ENCODE peak calls at places on chromosomes 16 and 17, in seven cellular contexts. V, L, X, P, W, T and F are unnamed samples.

GRCh38 chr17:60539807-60540206 is 13.8 kb upstream of the APPBP2 start:
- DNase-seq in V (no peak), L (no peak), X (no peak), P (no peak), W (no peak), T (no peak), F (no peak)

GRCh38 chr17:8063761-8064589 is 23.5 kb downstream of the ALOX12B start:
- DNase-seq in V (no peak), L (no peak), X (peak), P (no peak), W (no peak), T (no peak), F (no peak)

GRCh38 chr17:82859431-82860403 is 19.9 kb upstream of the ZNF750 start:
- DNase-seq in V (no peak), L (peak), X (peak), P (peak), W (no peak), T (no peak), F (no peak)

GRCh38 chr16:81688182-81688581 is 90.9 kb upstream of the PLCG2 start:
- DNase-seq in V (no peak), L (no peak), X (no peak), P (no peak), W (no peak), T (no peak), F (no peak)

GRCh38 chr16:56408379-56409098 is 16.8 kb downstream of the AMFR start:
- DNase-seq in V (no peak), L (no peak), X (no peak), P (no peak), W (peak), T (no peak), F (no peak)

GRCh38 chr17:70906808-70907207 is 737.5 kb downstream of the KCNJ2 start:
- DNase-seq in V (no peak), L (no peak), X (no peak), P (no peak), W (no peak), T (no peak), F (no peak)

GRCh38 chr17:82892869-82893565 is 53.2 kb upstream of the ZNF750 start:
- DNase-seq in V (no peak), L (no peak), X (peak), P (peak), W (peak), T (no peak), F (peak)

GRCh38 chr16:48556913-48557351 is 53.0 kb downstream of the N4BP1 start:
- DNase-seq in V (no peak), L (peak), X (no peak), P (peak), W (no peak), T (no peak), F (no peak)

GRCh38 chr17:3894188-3894587 is 1.3 kb upstream of the CAMKK1 start:
- DNase-seq in V (no peak), L (no peak), X (no peak), P (no peak), W (no peak), T (no peak), F (no peak)

GRCh38 chr17:3893720-3894116 is 865 bp upstream of the CAMKK1 start:
- DNase-seq in V (no peak), L (no peak), X (no peak), P (no peak), W (no peak), T (no peak), F (no peak)

GRCh38 chr17:3895354-3895753 is 2.5 kb upstream of the CAMKK1 start:
- DNase-seq in V (no peak), L (no peak), X (no peak), P (no peak), W (no peak), T (no peak), F (no peak)

GRCh38 chr17:3896108-3897099 is 3.6 kb upstream of the CAMKK1 start:
- DNase-seq in V (no peak), L (no peak), X (no peak), P (no peak), W (no peak), T (no peak), F (no peak)

GRCh38 chr17:3894927-3895343 is 2.1 kb upstream of the CAMKK1 start:
- DNase-seq in V (no peak), L (no peak), X (no peak), P (peak), W (peak), T (no peak), F (peak)
- TF ChIP-seq POLR2A in V (no peak), L (no peak), X (no peak), P (no peak), W (peak), T (no peak), F (no peak)

DNA sequence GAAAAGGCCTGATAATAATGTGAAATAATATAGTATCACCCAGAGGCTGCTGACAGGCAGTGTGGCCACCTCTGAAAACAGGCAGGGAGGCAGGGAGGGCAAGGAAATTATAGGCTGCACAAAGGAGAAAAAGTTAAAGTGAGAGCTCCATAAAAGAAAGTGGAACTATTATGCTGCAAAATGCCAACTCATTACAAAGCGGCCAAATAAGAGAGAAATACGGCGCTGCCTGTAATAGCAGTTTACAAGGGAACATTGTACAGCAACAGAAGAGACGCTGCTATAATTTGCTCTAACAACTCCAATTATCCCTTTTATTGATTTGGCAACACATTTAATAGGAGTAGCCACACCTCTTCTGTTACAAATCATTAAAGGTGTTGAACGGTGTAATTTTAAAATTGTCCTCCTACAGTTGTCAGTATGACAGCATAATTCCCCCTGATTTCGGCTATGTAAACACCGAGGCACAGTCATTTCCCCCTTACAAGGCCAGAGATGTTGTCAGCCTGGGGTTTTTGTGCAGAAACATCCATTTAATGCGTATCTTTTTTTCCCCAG is 120.3 kb downstream of the MRM1 start:
- DNase-seq in V (no peak), L (no peak), X (no peak), P (peak), W (no peak), T (no peak), F (no peak)
- H3K4me3 ChIP-seq in V (peak), L (no peak), X (peak), P (no peak), W (peak), T (peak), F (peak)

GRCh38 chr17:35809855-35810461 is 674 bp downstream of the TAF15 start:
- DNase-seq in V (no peak), L (no peak), X (no peak), P (peak), W (no peak), T (no peak), F (no peak)

GRCh38 chr17:35812456-35812855 is 3.2 kb downstream of the TAF15 start:
- DNase-seq in V (no peak), L (no peak), X (no peak), P (no peak), W (no peak), T (no peak), F (no peak)

GRCh38 chr17:35808962-35809854 is at the start of gene TAF15:
- DNase-seq in V (peak), L (peak), X (peak), P (peak), W (peak), T (peak), F (peak)

GRCh38 chr17:35808240-35808961 is 883 bp upstream of the TAF15 start:
- DNase-seq in V (no peak), L (no peak), X (peak), P (no peak), W (no peak), T (no peak), F (no peak)

DNA sequence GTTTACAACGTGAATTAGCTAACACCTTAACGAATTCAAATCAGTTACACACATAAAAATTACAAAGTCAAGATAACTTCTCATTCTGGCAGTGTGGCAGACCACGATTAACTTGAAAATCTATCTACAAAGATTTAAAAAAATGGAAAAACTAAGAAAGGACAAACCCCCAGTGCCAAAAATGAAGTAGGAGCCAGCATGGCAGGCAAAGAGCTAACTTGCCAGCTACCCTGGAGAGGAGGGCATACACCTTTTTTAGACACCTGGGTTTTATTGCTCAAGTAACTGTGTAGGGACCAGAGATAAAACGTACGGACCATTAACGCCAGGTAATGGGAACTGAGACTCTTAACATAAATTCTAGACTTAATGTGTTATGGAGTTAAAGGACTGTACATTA is 2.5 kb downstream of the TAF15 start:
- DNase-seq in V (no peak), L (no peak), X (no peak), P (no peak), W (no peak), T (no peak), F (no peak)
- TF ChIP-seq POLR2AphosphoS5 in V (no peak), L (no peak), X (no peak), P (no peak), W (no peak), T (no peak), F (no peak)

GRCh38 chr16:28846080-28846932 is at the start of gene TUFM:
- DNase-seq in V (peak), L (peak), X (peak), P (peak), W (peak), T (peak), F (peak)
- TF ChIP-seq POLR2A in V (peak), L (peak), X (no peak), P (peak), W (peak), T (no peak), F (no peak)